ENCODE peak calls at places on chromosomes 13 and 19, in five cellular contexts. K, C, Z, U and E are unnamed samples. For H3K4me1 and H3K9me3, the result is how much of the 10 kb centered on the place peaks cover.

GRCh38 chr19:14381689-14382474 is 638 bp downstream of the ADGRE5 start:
- DNase-seq in K (peak), C (no peak), Z (no peak), U (no peak), E (no peak)

GRCh38 chr19:56350416-56351045 is 35.9 kb upstream of the ZSCAN5A start:
- DNase-seq in K (peak), C (peak), Z (no peak), U (peak), E (peak)

GRCh38 chr13:48590141-48590863 is 57.4 kb upstream of the RCBTB2 start:
- DNase-seq in K (no peak), C (no peak), Z (no peak), U (no peak), E (peak)

GRCh38 chr19:10407102-10407501 is 3.8 kb upstream of the CDC37 start:
- DNase-seq in K (no peak), C (no peak), Z (no peak), U (no peak), E (no peak)

GRCh38 chr13:98147521-98147920 is 4.6 kb downstream of the FARP1 start:
- DNase-seq in K (peak), C (no peak), Z (no peak), U (no peak), E (no peak)

GRCh38 chr13:109881347-109881725 is 95.0 kb upstream of the IRS2 start:
- DNase-seq in K (no peak), C (no peak), Z (no peak), U (no peak), E (no peak)

GRCh38 chr19:47351545-47351944 is 2.4 kb downstream of the DHX34 start:
- DNase-seq in K (peak), C (peak), Z (peak), U (peak), E (peak)

GRCh38 chr19:17411801-17412200 is 6.4 kb upstream of the BST2 start:
- DNase-seq in K (no peak), C (no peak), Z (no peak), U (no peak), E (no peak)

GRCh38 chr13:73417012-73417615 is 358.3 kb downstream of the KLF5 start:
- DNase-seq in K (no peak), C (peak), Z (no peak), U (peak), E (peak)

GRCh38 chr13:46342538-46342937 is 44.5 kb downstream of the RUBCNL start:
- DNase-seq in K (no peak), C (no peak), Z (no peak), U (no peak), E (no peak)

GRCh38 chr19:49916839-49917733 is 11.9 kb upstream of the ATF5 start:
- DNase-seq in K (no peak), C (peak), Z (peak), U (no peak), E (no peak)

GRCh38 chr19:4449022-4449825 is 8.4 kb downstream of the UBXN6 start:
- DNase-seq in K (no peak), C (no peak), Z (peak), U (no peak), E (no peak)

GRCh38 chr13:111957913-111958450 is 109.0 kb upstream of the SOX1 start:
- DNase-seq in K (no peak), C (no peak), Z (no peak), U (no peak), E (no peak)

GRCh38 chr13:110447801-110448200 is 113.7 kb downstream of the RAB20 start:
- DNase-seq in K (no peak), C (no peak), Z (no peak), U (no peak), E (no peak)

GRCh38 chr19:30563691-30564090 is 191.5 kb downstream of the ZNF536 start:
- DNase-seq in K (no peak), C (no peak), Z (no peak), U (no peak), E (no peak)

GRCh38 chr19:44759083-44759804 is 10.7 kb downstream of the BCL3 start:
- DNase-seq in K (no peak), C (no peak), Z (no peak), U (no peak), E (no peak)

GRCh38 chr19:44756089-44756562 is 7.6 kb downstream of the BCL3 start:
- DNase-seq in K (no peak), C (no peak), Z (no peak), U (no peak), E (no peak)

GRCh38 chr19:44757057-44757734 is 8.7 kb downstream of the BCL3 start:
- DNase-seq in K (peak), C (peak), Z (no peak), U (no peak), E (no peak)

GRCh38 chr19:44758596-44758995 is 10.1 kb downstream of the BCL3 start:
- DNase-seq in K (peak), C (peak), Z (peak), U (no peak), E (no peak)

GRCh38 chr19:44757735-44758505 is 9.4 kb downstream of the BCL3 start:
- DNase-seq in K (peak), C (peak), Z (peak), U (no peak), E (no peak)
- H3K4me1 ChIP-seq in K (half or more), C (under half), Z (under half), U (under half), E (under half)

DNA sequence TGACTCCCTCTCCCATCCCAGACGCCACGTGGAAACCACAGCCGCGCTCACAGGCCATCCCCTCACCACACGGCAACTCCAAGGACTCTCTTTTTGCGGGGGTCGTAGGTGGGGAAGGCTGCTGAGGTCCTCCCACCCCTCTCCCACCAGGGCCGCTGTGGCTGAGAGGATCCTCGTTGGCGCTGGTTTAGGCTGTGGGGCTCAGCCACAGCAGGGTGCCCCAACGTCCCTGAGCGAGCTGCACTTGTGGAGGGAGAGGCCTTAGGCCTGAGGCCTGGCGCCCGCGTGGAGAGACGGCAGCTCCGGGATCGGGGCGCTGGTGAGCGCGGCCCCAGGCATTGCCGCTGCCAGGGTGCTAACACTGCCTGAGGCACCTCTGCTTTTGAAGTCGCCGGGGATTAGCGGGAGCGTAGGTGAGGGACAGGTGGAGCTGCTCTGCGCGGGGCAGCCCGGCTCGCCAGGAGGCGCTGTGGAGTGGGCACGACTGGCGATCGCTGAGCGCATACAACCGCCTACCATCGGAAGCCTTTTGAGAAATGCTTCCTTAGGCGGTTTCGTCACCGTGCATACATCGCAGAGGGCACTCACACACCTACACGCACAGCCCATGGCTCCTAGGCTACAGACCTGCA is 9.0 kb downstream of the ZSCAN1 start:
- DNase-seq in K (no peak), C (peak), Z (peak), U (no peak), E (no peak)
- H3K9me3 ChIP-seq in K (under half), C (under half), Z (under half), U (under half), E (under half)

GRCh38 chr19:8126008-8126407 is 23.4 kb downstream of the FBN3 start:
- DNase-seq in K (no peak), C (no peak), Z (no peak), U (no peak), E (no peak)
- H3K4me2 ChIP-seq in K (no peak), C (no peak), Z (no peak), U (no peak), E (no peak)

GRCh38 chr19:35713904-35714440 is 3.8 kb upstream of the KMT2B start:
- DNase-seq in K (no peak), C (no peak), Z (no peak), U (no peak), E (no peak)

GRCh38 chr19:35715981-35716734 is 1.6 kb upstream of the KMT2B start:
- DNase-seq in K (no peak), C (peak), Z (no peak), U (no peak), E (peak)

GRCh38 chr19:35715355-35715809 is 2.4 kb upstream of the KMT2B start:
- DNase-seq in K (no peak), C (no peak), Z (no peak), U (no peak), E (no peak)

GRCh38 chr19:35712910-35713845 is 4.6 kb upstream of the KMT2B start:
- DNase-seq in K (no peak), C (no peak), Z (no peak), U (no peak), E (peak)

DNA sequence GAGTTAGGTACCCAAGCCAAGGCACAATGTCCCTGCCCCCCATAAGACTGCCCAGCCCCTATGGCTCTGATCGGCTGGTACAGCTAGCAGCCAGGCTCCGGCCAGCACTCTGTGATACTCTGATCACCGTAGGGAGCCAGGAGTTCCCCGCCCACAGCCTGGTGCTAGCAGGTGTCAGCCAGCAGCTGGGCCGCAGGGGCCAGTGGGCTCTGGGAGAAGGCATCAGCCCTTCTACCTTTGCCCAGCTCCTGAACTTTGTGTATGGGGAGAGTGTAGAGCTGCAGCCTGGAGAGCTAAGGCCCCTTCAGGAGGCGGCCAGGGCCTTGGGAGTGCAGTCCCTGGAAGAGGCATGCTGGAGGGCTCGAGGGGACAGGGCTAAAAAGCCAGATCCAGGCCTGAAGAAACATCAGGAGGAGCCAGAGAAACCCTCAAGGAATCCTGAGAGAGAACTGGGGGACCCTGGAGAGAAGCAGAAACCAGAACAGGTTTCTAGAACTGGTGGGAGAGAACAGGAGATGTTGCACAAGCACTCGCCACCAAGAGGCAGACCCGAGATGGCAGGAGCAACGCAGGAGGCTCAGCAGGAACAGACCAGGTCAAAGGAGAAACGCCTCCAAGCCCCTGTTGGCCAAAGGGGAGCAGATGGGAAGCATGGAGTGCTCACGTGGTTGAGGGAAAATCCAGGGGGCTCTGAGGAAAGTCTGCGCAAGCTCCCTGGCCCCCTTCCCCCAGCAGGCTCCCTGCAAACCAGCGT is 3.0 kb upstream of the KMT2B start:
- DNase-seq in K (no peak), C (peak), Z (peak), U (no peak), E (no peak)
- H3K4me1 ChIP-seq in K (under half), C (under half), Z (under half), U (under half), E (under half)